ENCODE peak calls at places on chromosomes 16 and 17, in ten cellular contexts. One of them, this sample, is unnamed.

GRCh38 chr17:12789976-12790805 is 893 bp downstream of the ARHGAP44 start:
- DNase-seq in stimulated activated effector memory CD8-positive, alpha-beta T cell treated with anti-CD3 and anti-CD28 coated beads, Interleukin-12 subunit alpha, Interleukin-12 subunit beta, amount 100 ng/mL, for 72 hours: no peak
- DNase-seq in activated CD4-positive, alpha-beta T cell treated with anti-CD3 and anti-CD28 coated beads, Interleukin-2, amount 10 ng/mL, durations not matched to agents 7 days and 5 days: no peak
- DNase-seq in NCI-H1105: no peak
- DNase-seq in mucosa of descending colon: peak
- DNase-seq in aorta: peak
- DNase-seq in HT1080: no peak
- DNase-seq in astrocyte of the spinal cord: no peak
- DNase-seq in EL: no peak
- DNase-seq in stimulated activated naive B cell treated with anti-CD40 and anti-IgM and Interleukin-4, amounts not matched to agents 10 μg/mL and 1 μg/mL and 100 μg/mL, for 72 hours: no peak
- DNase-seq in this sample: no peak

GRCh38 chr17:40538019-40538935 is 27.0 kb downstream of the CCR7 start:
- DNase-seq in stimulated activated effector memory CD8-positive, alpha-beta T cell treated with anti-CD3 and anti-CD28 coated beads, Interleukin-12 subunit alpha, Interleukin-12 subunit beta, amount 100 ng/mL, for 72 hours: no peak
- DNase-seq in stimulated activated naive B cell treated with anti-CD40 and anti-IgM and Interleukin-4, amounts not matched to agents 10 μg/mL and 1 μg/mL and 100 μg/mL, for 72 hours: no peak
- DNase-seq in NCI-H1105: no peak
- DNase-seq in HT1080: peak
- DNase-seq in aorta: peak
- DNase-seq in activated CD4-positive, alpha-beta T cell treated with anti-CD3 and anti-CD28 coated beads, Interleukin-2, amount 10 ng/mL, durations not matched to agents 7 days and 5 days: no peak
- DNase-seq in mucosa of descending colon: peak
- DNase-seq in astrocyte of the spinal cord: no peak
- DNase-seq in EL: peak
- DNase-seq in this sample: no peak

GRCh38 chr16:30491744-30492308 is 19.3 kb downstream of the ITGAL start:
- DNase-seq in NCI-H1105: no peak
- DNase-seq in stimulated activated naive B cell treated with anti-CD40 and anti-IgM and Interleukin-4, amounts not matched to agents 10 μg/mL and 1 μg/mL and 100 μg/mL, for 72 hours: no peak
- DNase-seq in aorta: no peak
- DNase-seq in activated CD4-positive, alpha-beta T cell treated with anti-CD3 and anti-CD28 coated beads, Interleukin-2, amount 10 ng/mL, durations not matched to agents 7 days and 5 days: peak
- DNase-seq in HT1080: peak
- DNase-seq in EL: peak
- DNase-seq in mucosa of descending colon: no peak
- DNase-seq in astrocyte of the spinal cord: peak
- DNase-seq in stimulated activated effector memory CD8-positive, alpha-beta T cell treated with anti-CD3 and anti-CD28 coated beads, Interleukin-12 subunit alpha, Interleukin-12 subunit beta, amount 100 ng/mL, for 72 hours: no peak
- DNase-seq in this sample: peak

GRCh38 chr17:550041-550398 is 164.6 kb downstream of the VPS53 start:
- DNase-seq in astrocyte of the spinal cord: peak
- DNase-seq in HT1080: peak
- DNase-seq in NCI-H1105: no peak
- DNase-seq in activated CD4-positive, alpha-beta T cell treated with anti-CD3 and anti-CD28 coated beads, Interleukin-2, amount 10 ng/mL, durations not matched to agents 7 days and 5 days: no peak
- DNase-seq in EL: peak
- DNase-seq in stimulated activated effector memory CD8-positive, alpha-beta T cell treated with anti-CD3 and anti-CD28 coated beads, Interleukin-12 subunit alpha, Interleukin-12 subunit beta, amount 100 ng/mL, for 72 hours: no peak
- DNase-seq in stimulated activated naive B cell treated with anti-CD40 and anti-IgM and Interleukin-4, amounts not matched to agents 10 μg/mL and 1 μg/mL and 100 μg/mL, for 72 hours: no peak
- DNase-seq in mucosa of descending colon: no peak
- DNase-seq in aorta: no peak
- DNase-seq in this sample: no peak

GRCh38 chr17:81889602-81890001 is 1.8 kb downstream of the ALYREF start:
- DNase-seq in mucosa of descending colon: no peak
- DNase-seq in stimulated activated effector memory CD8-positive, alpha-beta T cell treated with anti-CD3 and anti-CD28 coated beads, Interleukin-12 subunit alpha, Interleukin-12 subunit beta, amount 100 ng/mL, for 72 hours: no peak
- DNase-seq in HT1080: no peak
- DNase-seq in activated CD4-positive, alpha-beta T cell treated with anti-CD3 and anti-CD28 coated beads, Interleukin-2, amount 10 ng/mL, durations not matched to agents 7 days and 5 days: no peak
- DNase-seq in aorta: no peak
- DNase-seq in NCI-H1105: no peak
- DNase-seq in astrocyte of the spinal cord: no peak
- DNase-seq in EL: no peak
- DNase-seq in stimulated activated naive B cell treated with anti-CD40 and anti-IgM and Interleukin-4, amounts not matched to agents 10 μg/mL and 1 μg/mL and 100 μg/mL, for 72 hours: no peak
- DNase-seq in this sample: no peak

GRCh38 chr17:48546187-48546923 is 1.4 kb upstream of the HOXB2 start:
- DNase-seq in NCI-H1105: no peak
- DNase-seq in stimulated activated effector memory CD8-positive, alpha-beta T cell treated with anti-CD3 and anti-CD28 coated beads, Interleukin-12 subunit alpha, Interleukin-12 subunit beta, amount 100 ng/mL, for 72 hours: no peak
- DNase-seq in stimulated activated naive B cell treated with anti-CD40 and anti-IgM and Interleukin-4, amounts not matched to agents 10 μg/mL and 1 μg/mL and 100 μg/mL, for 72 hours: no peak
- DNase-seq in astrocyte of the spinal cord: peak
- DNase-seq in aorta: no peak
- DNase-seq in EL: no peak
- DNase-seq in activated CD4-positive, alpha-beta T cell treated with anti-CD3 and anti-CD28 coated beads, Interleukin-2, amount 10 ng/mL, durations not matched to agents 7 days and 5 days: no peak
- DNase-seq in mucosa of descending colon: no peak
- DNase-seq in HT1080: no peak
- DNase-seq in this sample: no peak

GRCh38 chr17:49915670-49916069 is 53.3 kb upstream of the DLX4 start:
- DNase-seq in astrocyte of the spinal cord: no peak
- DNase-seq in stimulated activated naive B cell treated with anti-CD40 and anti-IgM and Interleukin-4, amounts not matched to agents 10 μg/mL and 1 μg/mL and 100 μg/mL, for 72 hours: no peak
- DNase-seq in stimulated activated effector memory CD8-positive, alpha-beta T cell treated with anti-CD3 and anti-CD28 coated beads, Interleukin-12 subunit alpha, Interleukin-12 subunit beta, amount 100 ng/mL, for 72 hours: no peak
- DNase-seq in HT1080: no peak
- DNase-seq in activated CD4-positive, alpha-beta T cell treated with anti-CD3 and anti-CD28 coated beads, Interleukin-2, amount 10 ng/mL, durations not matched to agents 7 days and 5 days: no peak
- DNase-seq in aorta: no peak
- DNase-seq in mucosa of descending colon: no peak
- DNase-seq in EL: no peak
- DNase-seq in NCI-H1105: no peak
- DNase-seq in this sample: no peak

GRCh38 chr17:39264119-39264518 is 38.4 kb upstream of the STAC2 start:
- DNase-seq in NCI-H1105: no peak
- DNase-seq in activated CD4-positive, alpha-beta T cell treated with anti-CD3 and anti-CD28 coated beads, Interleukin-2, amount 10 ng/mL, durations not matched to agents 7 days and 5 days: no peak
- DNase-seq in HT1080: no peak
- DNase-seq in astrocyte of the spinal cord: no peak
- DNase-seq in mucosa of descending colon: no peak
- DNase-seq in aorta: no peak
- DNase-seq in stimulated activated effector memory CD8-positive, alpha-beta T cell treated with anti-CD3 and anti-CD28 coated beads, Interleukin-12 subunit alpha, Interleukin-12 subunit beta, amount 100 ng/mL, for 72 hours: no peak
- DNase-seq in stimulated activated naive B cell treated with anti-CD40 and anti-IgM and Interleukin-4, amounts not matched to agents 10 μg/mL and 1 μg/mL and 100 μg/mL, for 72 hours: no peak
- DNase-seq in EL: no peak
- DNase-seq in this sample: no peak

GRCh38 chr16:7137560-7138330 is 194.9 kb upstream of the RBFOX1 start:
- DNase-seq in EL: no peak
- DNase-seq in astrocyte of the spinal cord: no peak
- DNase-seq in NCI-H1105: no peak
- DNase-seq in stimulated activated effector memory CD8-positive, alpha-beta T cell treated with anti-CD3 and anti-CD28 coated beads, Interleukin-12 subunit alpha, Interleukin-12 subunit beta, amount 100 ng/mL, for 72 hours: no peak
- DNase-seq in HT1080: peak
- DNase-seq in stimulated activated naive B cell treated with anti-CD40 and anti-IgM and Interleukin-4, amounts not matched to agents 10 μg/mL and 1 μg/mL and 100 μg/mL, for 72 hours: no peak
- DNase-seq in activated CD4-positive, alpha-beta T cell treated with anti-CD3 and anti-CD28 coated beads, Interleukin-2, amount 10 ng/mL, durations not matched to agents 7 days and 5 days: no peak
- DNase-seq in mucosa of descending colon: no peak
- DNase-seq in aorta: no peak
- DNase-seq in this sample: no peak

GRCh38 chr16:30032083-30032819 is 1.2 kb upstream of the TLCD3B start:
- DNase-seq in HT1080: peak
- DNase-seq in mucosa of descending colon: no peak
- DNase-seq in activated CD4-positive, alpha-beta T cell treated with anti-CD3 and anti-CD28 coated beads, Interleukin-2, amount 10 ng/mL, durations not matched to agents 7 days and 5 days: peak
- DNase-seq in EL: peak
- DNase-seq in stimulated activated naive B cell treated with anti-CD40 and anti-IgM and Interleukin-4, amounts not matched to agents 10 μg/mL and 1 μg/mL and 100 μg/mL, for 72 hours: peak
- DNase-seq in stimulated activated effector memory CD8-positive, alpha-beta T cell treated with anti-CD3 and anti-CD28 coated beads, Interleukin-12 subunit alpha, Interleukin-12 subunit beta, amount 100 ng/mL, for 72 hours: peak
- DNase-seq in astrocyte of the spinal cord: peak
- DNase-seq in aorta: no peak
- DNase-seq in NCI-H1105: peak
- DNase-seq in this sample: peak

GRCh38 chr17:73773702-73774101 is 129.5 kb upstream of the SDK2 start:
- DNase-seq in activated CD4-positive, alpha-beta T cell treated with anti-CD3 and anti-CD28 coated beads, Interleukin-2, amount 10 ng/mL, durations not matched to agents 7 days and 5 days: peak
- DNase-seq in mucosa of descending colon: no peak
- DNase-seq in stimulated activated effector memory CD8-positive, alpha-beta T cell treated with anti-CD3 and anti-CD28 coated beads, Interleukin-12 subunit alpha, Interleukin-12 subunit beta, amount 100 ng/mL, for 72 hours: no peak
- DNase-seq in stimulated activated naive B cell treated with anti-CD40 and anti-IgM and Interleukin-4, amounts not matched to agents 10 μg/mL and 1 μg/mL and 100 μg/mL, for 72 hours: no peak
- DNase-seq in NCI-H1105: no peak
- DNase-seq in EL: no peak
- DNase-seq in astrocyte of the spinal cord: no peak
- DNase-seq in aorta: no peak
- DNase-seq in HT1080: no peak
- DNase-seq in this sample: no peak

GRCh38 chr16:67934306-67935095 is 2.1 kb downstream of the PSMB10 start:
- DNase-seq in stimulated activated effector memory CD8-positive, alpha-beta T cell treated with anti-CD3 and anti-CD28 coated beads, Interleukin-12 subunit alpha, Interleukin-12 subunit beta, amount 100 ng/mL, for 72 hours: no peak
- DNase-seq in aorta: no peak
- DNase-seq in stimulated activated naive B cell treated with anti-CD40 and anti-IgM and Interleukin-4, amounts not matched to agents 10 μg/mL and 1 μg/mL and 100 μg/mL, for 72 hours: no peak
- DNase-seq in HT1080: no peak
- DNase-seq in NCI-H1105: no peak
- DNase-seq in activated CD4-positive, alpha-beta T cell treated with anti-CD3 and anti-CD28 coated beads, Interleukin-2, amount 10 ng/mL, durations not matched to agents 7 days and 5 days: no peak
- DNase-seq in mucosa of descending colon: no peak
- DNase-seq in astrocyte of the spinal cord: no peak
- DNase-seq in EL: no peak
- DNase-seq in this sample: no peak

GRCh38 chr17:45230787-45231480 is 9.2 kb downstream of the FMNL1 start:
- DNase-seq in mucosa of descending colon: no peak
- DNase-seq in activated CD4-positive, alpha-beta T cell treated with anti-CD3 and anti-CD28 coated beads, Interleukin-2, amount 10 ng/mL, durations not matched to agents 7 days and 5 days: no peak
- DNase-seq in aorta: peak
- DNase-seq in stimulated activated naive B cell treated with anti-CD40 and anti-IgM and Interleukin-4, amounts not matched to agents 10 μg/mL and 1 μg/mL and 100 μg/mL, for 72 hours: no peak
- DNase-seq in NCI-H1105: no peak
- DNase-seq in astrocyte of the spinal cord: no peak
- DNase-seq in HT1080: peak
- DNase-seq in EL: peak
- DNase-seq in stimulated activated effector memory CD8-positive, alpha-beta T cell treated with anti-CD3 and anti-CD28 coated beads, Interleukin-12 subunit alpha, Interleukin-12 subunit beta, amount 100 ng/mL, for 72 hours: no peak
- DNase-seq in this sample: no peak

GRCh38 chr17:78828470-78829185 is 12.0 kb downstream of the USP36 start:
- DNase-seq in EL: peak
- DNase-seq in mucosa of descending colon: no peak
- DNase-seq in HT1080: peak
- DNase-seq in stimulated activated naive B cell treated with anti-CD40 and anti-IgM and Interleukin-4, amounts not matched to agents 10 μg/mL and 1 μg/mL and 100 μg/mL, for 72 hours: no peak
- DNase-seq in stimulated activated effector memory CD8-positive, alpha-beta T cell treated with anti-CD3 and anti-CD28 coated beads, Interleukin-12 subunit alpha, Interleukin-12 subunit beta, amount 100 ng/mL, for 72 hours: no peak
- DNase-seq in NCI-H1105: no peak
- DNase-seq in aorta: peak
- DNase-seq in astrocyte of the spinal cord: peak
- DNase-seq in activated CD4-positive, alpha-beta T cell treated with anti-CD3 and anti-CD28 coated beads, Interleukin-2, amount 10 ng/mL, durations not matched to agents 7 days and 5 days: no peak
- DNase-seq in this sample: no peak

GRCh38 chr17:45847747-45848146 is 3.1 kb downstream of the SPPL2C start:
- DNase-seq in aorta: no peak
- DNase-seq in stimulated activated naive B cell treated with anti-CD40 and anti-IgM and Interleukin-4, amounts not matched to agents 10 μg/mL and 1 μg/mL and 100 μg/mL, for 72 hours: no peak
- DNase-seq in activated CD4-positive, alpha-beta T cell treated with anti-CD3 and anti-CD28 coated beads, Interleukin-2, amount 10 ng/mL, durations not matched to agents 7 days and 5 days: no peak
- DNase-seq in HT1080: no peak
- DNase-seq in stimulated activated effector memory CD8-positive, alpha-beta T cell treated with anti-CD3 and anti-CD28 coated beads, Interleukin-12 subunit alpha, Interleukin-12 subunit beta, amount 100 ng/mL, for 72 hours: no peak
- DNase-seq in mucosa of descending colon: no peak
- DNase-seq in EL: no peak
- DNase-seq in astrocyte of the spinal cord: no peak
- DNase-seq in NCI-H1105: no peak
- DNase-seq in this sample: no peak

GRCh38 chr16:77213542-77214108 is 14.4 kb downstream of the SYCE1L start:
- DNase-seq in activated CD4-positive, alpha-beta T cell treated with anti-CD3 and anti-CD28 coated beads, Interleukin-2, amount 10 ng/mL, durations not matched to agents 7 days and 5 days: no peak
- DNase-seq in stimulated activated effector memory CD8-positive, alpha-beta T cell treated with anti-CD3 and anti-CD28 coated beads, Interleukin-12 subunit alpha, Interleukin-12 subunit beta, amount 100 ng/mL, for 72 hours: no peak
- DNase-seq in aorta: no peak
- DNase-seq in EL: peak
- DNase-seq in mucosa of descending colon: no peak
- DNase-seq in astrocyte of the spinal cord: peak
- DNase-seq in NCI-H1105: no peak
- DNase-seq in stimulated activated naive B cell treated with anti-CD40 and anti-IgM and Interleukin-4, amounts not matched to agents 10 μg/mL and 1 μg/mL and 100 μg/mL, for 72 hours: no peak
- DNase-seq in HT1080: peak
- DNase-seq in this sample: peak

GRCh38 chr16:3876695-3877094 is 3.8 kb downstream of the CREBBP start:
- DNase-seq in mucosa of descending colon: no peak
- DNase-seq in HT1080: no peak
- DNase-seq in stimulated activated naive B cell treated with anti-CD40 and anti-IgM and Interleukin-4, amounts not matched to agents 10 μg/mL and 1 μg/mL and 100 μg/mL, for 72 hours: no peak
- DNase-seq in activated CD4-positive, alpha-beta T cell treated with anti-CD3 and anti-CD28 coated beads, Interleukin-2, amount 10 ng/mL, durations not matched to agents 7 days and 5 days: no peak
- DNase-seq in stimulated activated effector memory CD8-positive, alpha-beta T cell treated with anti-CD3 and anti-CD28 coated beads, Interleukin-12 subunit alpha, Interleukin-12 subunit beta, amount 100 ng/mL, for 72 hours: no peak
- DNase-seq in astrocyte of the spinal cord: no peak
- DNase-seq in aorta: no peak
- DNase-seq in EL: peak
- DNase-seq in NCI-H1105: no peak
- DNase-seq in this sample: no peak

GRCh38 chr17:13626703-13627102 is 25.0 kb upstream of the HS3ST3A1 start:
- DNase-seq in aorta: no peak
- DNase-seq in NCI-H1105: no peak
- DNase-seq in mucosa of descending colon: no peak
- DNase-seq in activated CD4-positive, alpha-beta T cell treated with anti-CD3 and anti-CD28 coated beads, Interleukin-2, amount 10 ng/mL, durations not matched to agents 7 days and 5 days: no peak
- DNase-seq in stimulated activated effector memory CD8-positive, alpha-beta T cell treated with anti-CD3 and anti-CD28 coated beads, Interleukin-12 subunit alpha, Interleukin-12 subunit beta, amount 100 ng/mL, for 72 hours: no peak
- DNase-seq in EL: peak
- DNase-seq in astrocyte of the spinal cord: peak
- DNase-seq in stimulated activated naive B cell treated with anti-CD40 and anti-IgM and Interleukin-4, amounts not matched to agents 10 μg/mL and 1 μg/mL and 100 μg/mL, for 72 hours: no peak
- DNase-seq in HT1080: peak
- DNase-seq in this sample: peak

GRCh38 chr16:84740596-84741071 is 40.8 kb downstream of the USP10 start:
- DNase-seq in NCI-H1105: no peak
- DNase-seq in EL: no peak
- DNase-seq in stimulated activated effector memory CD8-positive, alpha-beta T cell treated with anti-CD3 and anti-CD28 coated beads, Interleukin-12 subunit alpha, Interleukin-12 subunit beta, amount 100 ng/mL, for 72 hours: no peak
- DNase-seq in aorta: no peak
- DNase-seq in mucosa of descending colon: no peak
- DNase-seq in HT1080: no peak
- DNase-seq in astrocyte of the spinal cord: no peak
- DNase-seq in stimulated activated naive B cell treated with anti-CD40 and anti-IgM and Interleukin-4, amounts not matched to agents 10 μg/mL and 1 μg/mL and 100 μg/mL, for 72 hours: no peak
- DNase-seq in activated CD4-positive, alpha-beta T cell treated with anti-CD3 and anti-CD28 coated beads, Interleukin-2, amount 10 ng/mL, durations not matched to agents 7 days and 5 days: no peak
- DNase-seq in this sample: no peak

GRCh38 chr16:68298907-68299515 is 11.7 kb downstream of the SLC7A6OS start:
- DNase-seq in aorta: no peak
- DNase-seq in NCI-H1105: peak
- DNase-seq in astrocyte of the spinal cord: peak
- DNase-seq in mucosa of descending colon: no peak
- DNase-seq in EL: peak
- DNase-seq in stimulated activated naive B cell treated with anti-CD40 and anti-IgM and Interleukin-4, amounts not matched to agents 10 μg/mL and 1 μg/mL and 100 μg/mL, for 72 hours: no peak
- DNase-seq in stimulated activated effector memory CD8-positive, alpha-beta T cell treated with anti-CD3 and anti-CD28 coated beads, Interleukin-12 subunit alpha, Interleukin-12 subunit beta, amount 100 ng/mL, for 72 hours: no peak
- DNase-seq in HT1080: peak
- DNase-seq in activated CD4-positive, alpha-beta T cell treated with anti-CD3 and anti-CD28 coated beads, Interleukin-2, amount 10 ng/mL, durations not matched to agents 7 days and 5 days: no peak
- DNase-seq in this sample: no peak

GRCh38 chr17:61837175-61838051 is 25.9 kb downstream of the BRIP1 start:
- DNase-seq in NCI-H1105: peak
- DNase-seq in EL: peak
- DNase-seq in mucosa of descending colon: peak
- DNase-seq in astrocyte of the spinal cord: peak
- DNase-seq in activated CD4-positive, alpha-beta T cell treated with anti-CD3 and anti-CD28 coated beads, Interleukin-2, amount 10 ng/mL, durations not matched to agents 7 days and 5 days: peak
- DNase-seq in stimulated activated naive B cell treated with anti-CD40 and anti-IgM and Interleukin-4, amounts not matched to agents 10 μg/mL and 1 μg/mL and 100 μg/mL, for 72 hours: no peak
- DNase-seq in HT1080: peak
- DNase-seq in aorta: no peak
- DNase-seq in stimulated activated effector memory CD8-positive, alpha-beta T cell treated with anti-CD3 and anti-CD28 coated beads, Interleukin-12 subunit alpha, Interleukin-12 subunit beta, amount 100 ng/mL, for 72 hours: peak
- DNase-seq in this sample: peak

GRCh38 chr17:69501591-69502468 is 87.3 kb downstream of the MAP2K6 start:
- DNase-seq in mucosa of descending colon: peak
- DNase-seq in HT1080: peak
- DNase-seq in aorta: no peak
- DNase-seq in EL: peak
- DNase-seq in activated CD4-positive, alpha-beta T cell treated with anti-CD3 and anti-CD28 coated beads, Interleukin-2, amount 10 ng/mL, durations not matched to agents 7 days and 5 days: no peak
- DNase-seq in astrocyte of the spinal cord: peak
- DNase-seq in stimulated activated effector memory CD8-positive, alpha-beta T cell treated with anti-CD3 and anti-CD28 coated beads, Interleukin-12 subunit alpha, Interleukin-12 subunit beta, amount 100 ng/mL, for 72 hours: no peak
- DNase-seq in NCI-H1105: peak
- DNase-seq in stimulated activated naive B cell treated with anti-CD40 and anti-IgM and Interleukin-4, amounts not matched to agents 10 μg/mL and 1 μg/mL and 100 μg/mL, for 72 hours: no peak
- DNase-seq in this sample: peak

GRCh38 chr17:73595068-73595865 is 49.0 kb downstream of the SDK2 start:
- DNase-seq in aorta: no peak
- DNase-seq in NCI-H1105: no peak
- DNase-seq in mucosa of descending colon: peak
- DNase-seq in astrocyte of the spinal cord: no peak
- DNase-seq in HT1080: peak
- DNase-seq in stimulated activated naive B cell treated with anti-CD40 and anti-IgM and Interleukin-4, amounts not matched to agents 10 μg/mL and 1 μg/mL and 100 μg/mL, for 72 hours: peak
- DNase-seq in EL: no peak
- DNase-seq in activated CD4-positive, alpha-beta T cell treated with anti-CD3 and anti-CD28 coated beads, Interleukin-2, amount 10 ng/mL, durations not matched to agents 7 days and 5 days: peak
- DNase-seq in stimulated activated effector memory CD8-positive, alpha-beta T cell treated with anti-CD3 and anti-CD28 coated beads, Interleukin-12 subunit alpha, Interleukin-12 subunit beta, amount 100 ng/mL, for 72 hours: no peak
- DNase-seq in this sample: no peak

GRCh38 chr16:53087101-53087500 is 32.3 kb downstream of the CHD9 start:
- DNase-seq in HT1080: no peak
- DNase-seq in NCI-H1105: no peak
- DNase-seq in mucosa of descending colon: no peak
- DNase-seq in EL: no peak
- DNase-seq in stimulated activated effector memory CD8-positive, alpha-beta T cell treated with anti-CD3 and anti-CD28 coated beads, Interleukin-12 subunit alpha, Interleukin-12 subunit beta, amount 100 ng/mL, for 72 hours: no peak
- DNase-seq in astrocyte of the spinal cord: peak
- DNase-seq in aorta: no peak
- DNase-seq in stimulated activated naive B cell treated with anti-CD40 and anti-IgM and Interleukin-4, amounts not matched to agents 10 μg/mL and 1 μg/mL and 100 μg/mL, for 72 hours: no peak
- DNase-seq in activated CD4-positive, alpha-beta T cell treated with anti-CD3 and anti-CD28 coated beads, Interleukin-2, amount 10 ng/mL, durations not matched to agents 7 days and 5 days: no peak
- DNase-seq in this sample: no peak

GRCh38 chr16:1916654-1916990 is 1.6 kb downstream of the HS3ST6 start:
- DNase-seq in HT1080: no peak
- DNase-seq in mucosa of descending colon: no peak
- DNase-seq in aorta: no peak
- DNase-seq in stimulated activated naive B cell treated with anti-CD40 and anti-IgM and Interleukin-4, amounts not matched to agents 10 μg/mL and 1 μg/mL and 100 μg/mL, for 72 hours: no peak
- DNase-seq in stimulated activated effector memory CD8-positive, alpha-beta T cell treated with anti-CD3 and anti-CD28 coated beads, Interleukin-12 subunit alpha, Interleukin-12 subunit beta, amount 100 ng/mL, for 72 hours: no peak
- DNase-seq in activated CD4-positive, alpha-beta T cell treated with anti-CD3 and anti-CD28 coated beads, Interleukin-2, amount 10 ng/mL, durations not matched to agents 7 days and 5 days: no peak
- DNase-seq in EL: no peak
- DNase-seq in astrocyte of the spinal cord: no peak
- DNase-seq in NCI-H1105: no peak
- DNase-seq in this sample: no peak

GRCh38 chr17:12990041-12990808 is 27.6 kb downstream of the ELAC2 start:
- DNase-seq in EL: no peak
- DNase-seq in NCI-H1105: peak
- DNase-seq in stimulated activated naive B cell treated with anti-CD40 and anti-IgM and Interleukin-4, amounts not matched to agents 10 μg/mL and 1 μg/mL and 100 μg/mL, for 72 hours: no peak
- DNase-seq in astrocyte of the spinal cord: no peak
- DNase-seq in aorta: peak
- DNase-seq in mucosa of descending colon: no peak
- DNase-seq in stimulated activated effector memory CD8-positive, alpha-beta T cell treated with anti-CD3 and anti-CD28 coated beads, Interleukin-12 subunit alpha, Interleukin-12 subunit beta, amount 100 ng/mL, for 72 hours: no peak
- DNase-seq in HT1080: no peak
- DNase-seq in activated CD4-positive, alpha-beta T cell treated with anti-CD3 and anti-CD28 coated beads, Interleukin-2, amount 10 ng/mL, durations not matched to agents 7 days and 5 days: no peak
- DNase-seq in this sample: no peak

GRCh38 chr16:29012913-29013641 is 28.2 kb downstream of the LAT start:
- DNase-seq in activated CD4-positive, alpha-beta T cell treated with anti-CD3 and anti-CD28 coated beads, Interleukin-2, amount 10 ng/mL, durations not matched to agents 7 days and 5 days: peak
- DNase-seq in EL: no peak
- DNase-seq in stimulated activated naive B cell treated with anti-CD40 and anti-IgM and Interleukin-4, amounts not matched to agents 10 μg/mL and 1 μg/mL and 100 μg/mL, for 72 hours: no peak
- DNase-seq in stimulated activated effector memory CD8-positive, alpha-beta T cell treated with anti-CD3 and anti-CD28 coated beads, Interleukin-12 subunit alpha, Interleukin-12 subunit beta, amount 100 ng/mL, for 72 hours: no peak
- DNase-seq in aorta: no peak
- DNase-seq in NCI-H1105: no peak
- DNase-seq in mucosa of descending colon: no peak
- DNase-seq in astrocyte of the spinal cord: no peak
- DNase-seq in HT1080: no peak
- DNase-seq in this sample: no peak

GRCh38 chr16:10535461-10535860 is 44.9 kb downstream of the EMP2 start:
- DNase-seq in NCI-H1105: no peak
- DNase-seq in stimulated activated effector memory CD8-positive, alpha-beta T cell treated with anti-CD3 and anti-CD28 coated beads, Interleukin-12 subunit alpha, Interleukin-12 subunit beta, amount 100 ng/mL, for 72 hours: no peak
- DNase-seq in HT1080: no peak
- DNase-seq in stimulated activated naive B cell treated with anti-CD40 and anti-IgM and Interleukin-4, amounts not matched to agents 10 μg/mL and 1 μg/mL and 100 μg/mL, for 72 hours: no peak
- DNase-seq in EL: no peak
- DNase-seq in astrocyte of the spinal cord: no peak
- DNase-seq in aorta: no peak
- DNase-seq in mucosa of descending colon: no peak
- DNase-seq in activated CD4-positive, alpha-beta T cell treated with anti-CD3 and anti-CD28 coated beads, Interleukin-2, amount 10 ng/mL, durations not matched to agents 7 days and 5 days: no peak
- DNase-seq in this sample: no peak